ENCODE peak calls at places on chromosomes 6 and 20, in ten cellular contexts. P is psoas muscle, U is A549, A is lower leg skin, H is coronary artery, N is fibroblast of pulmonary artery, J is cardiac muscle cell, X is endothelial cell of umbilical vein, B is stomach, Y is upper lobe of left lung. R is an unnamed sample.
A peak's percentile ranks its signal among the peaks of the same experiment; 100 is the strongest.

GRCh38 chr6:53287336-53288225 is 61.2 kb downstream of the ELOVL5 start:
- DNase-seq in P (no peak), U (no peak), A (no peak), H (no peak), N (peak; percentile 62), J (no peak), X (no peak), B (no peak), Y (no peak), R (no peak)

GRCh38 chr20:3171391-3172125 is 1.8 kb downstream of the LZTS3 start:
- DNase-seq in P (no peak), U (no peak), A (no peak), H (no peak), N (no peak), J (no peak), X (no peak), B (no peak), Y (no peak), R (no peak)

GRCh38 chr6:107228754-107229153 is 113.4 kb upstream of the BEND3 start:
- DNase-seq in P (no peak), U (no peak), A (no peak), H (no peak), N (no peak), J (no peak), X (no peak), B (no peak), Y (no peak), R (no peak)

GRCh38 chr20:37727247-37727956 is 33.6 kb downstream of the CTNNBL1 start:
- DNase-seq in P (no peak), U (no peak), A (no peak), H (no peak), N (no peak), J (peak; percentile 64), X (no peak), B (no peak), Y (peak; percentile 35), R (peak; percentile 73)

GRCh38 chr6:147950623-147950987 is 392.0 kb upstream of the SASH1 start:
- DNase-seq in P (no peak), U (no peak), A (no peak), H (no peak), N (peak; percentile 75), J (no peak), X (no peak), B (no peak), Y (peak; percentile 53), R (peak; percentile 28)

GRCh38 chr6:91659881-91660280 is 1073.0 kb upstream of the MAP3K7 start:
- DNase-seq in P (no peak), U (no peak), A (no peak), H (no peak), N (no peak), J (no peak), X (no peak), B (no peak), Y (no peak), R (no peak)

GRCh38 chr20:25257130-25257529 is 9.2 kb downstream of the PYGB start:
- DNase-seq in P (no peak), U (no peak), A (no peak), H (no peak), N (no peak), J (no peak), X (no peak), B (no peak), Y (no peak), R (no peak)

GRCh38 chr20:46093531-46093930 is 3.8 kb upstream of the NCOA5 start:
- DNase-seq in P (no peak), U (no peak), A (no peak), H (no peak), N (no peak), J (no peak), X (no peak), B (no peak), Y (no peak), R (no peak)

GRCh38 chr6:4786936-4787504 is 10.8 kb downstream of the CDYL start:
- DNase-seq in P (no peak), U (no peak), A (no peak), H (no peak), N (no peak), J (no peak), X (no peak), B (no peak), Y (no peak), R (no peak)

GRCh38 chr6:4791174-4791573 is 15.0 kb downstream of the CDYL start:
- DNase-seq in P (no peak), U (no peak), A (no peak), H (no peak), N (no peak), J (no peak), X (no peak), B (no peak), Y (no peak), R (no peak)

GRCh38 chr6:4788482-4788881 is 12.3 kb downstream of the CDYL start:
- DNase-seq in P (no peak), U (no peak), A (no peak), H (no peak), N (no peak), J (no peak), X (no peak), B (no peak), Y (no peak), R (no peak)

GRCh38 chr6:4788953-4789584 is 12.9 kb downstream of the CDYL start:
- DNase-seq in P (no peak), U (no peak), A (no peak), H (no peak), N (no peak), J (no peak), X (no peak), B (no peak), Y (no peak), R (no peak)

DNA sequence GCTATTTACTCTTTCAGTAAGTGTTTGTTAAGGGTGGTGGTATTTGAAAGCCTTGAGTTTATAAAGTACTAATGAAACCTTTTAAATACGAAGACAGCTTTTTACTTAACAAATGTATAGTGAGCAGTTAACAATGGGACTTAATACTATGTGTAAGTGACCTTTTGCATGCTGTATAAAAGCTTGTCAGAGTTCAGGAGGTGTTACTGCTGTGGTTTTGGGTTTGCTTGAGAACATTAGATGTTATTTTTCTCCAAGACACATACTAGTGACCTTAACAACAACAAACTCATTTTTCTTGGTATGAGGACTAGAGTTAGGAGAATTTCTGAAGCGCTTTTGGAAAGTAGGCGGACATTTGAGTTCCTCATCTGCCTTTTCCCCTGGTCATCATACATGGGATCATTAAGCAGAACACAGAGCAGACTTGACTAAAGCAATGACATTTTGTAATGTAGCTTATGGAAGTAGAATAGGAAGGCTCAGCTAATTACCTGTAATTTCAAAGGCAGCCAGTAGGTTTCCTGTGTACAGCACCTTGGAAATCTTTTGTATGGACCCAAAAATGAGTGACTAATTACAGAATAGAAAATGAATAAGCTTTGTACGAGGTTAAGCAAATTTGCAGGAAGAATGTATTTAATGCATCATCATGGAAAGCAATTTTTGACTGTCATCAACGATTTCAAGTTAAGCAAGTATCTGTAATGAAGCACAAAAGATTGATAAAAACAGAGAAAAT is 14.1 kb downstream of the CDYL start:
- DNase-seq in P (no peak), U (no peak), A (no peak), H (no peak), N (no peak), J (no peak), X (no peak), B (no peak), Y (no peak), R (no peak)
- TF ChIP-seq CTCF in P (peak; percentile 6), U (no peak), A (no peak), H (no peak), N (peak; percentile 12), J (no peak), X (no peak), B (no peak), Y (no peak), R (no peak)

GRCh38 chr6:3748208-3748701 is 3.3 kb downstream of the PXDC1 start:
- DNase-seq in P (peak; percentile 81), U (peak; percentile 75), A (peak; percentile 96), H (no peak), N (peak; percentile 78), J (peak; percentile 75), X (peak; percentile 84), B (peak; percentile 72), Y (peak; percentile 67), R (peak; percentile 91)
- H3K4me3 ChIP-seq in P (peak overlapping the region; percentile 22), U (no peak overlapping the region), A (no peak overlapping the region), H (peak overlapping the region; percentile 96), N (peak overlapping the region; percentile 67), J (no peak overlapping the region), X (no peak overlapping the region), B (peak overlapping the region; percentile 82), Y (no peak overlapping the region), R (peak overlapping the region; percentile 94)

GRCh38 chr6:15504581-15505350 is 158.1 kb downstream of the DTNBP1 start:
- DNase-seq in P (peak; percentile 67), U (no peak), A (peak; percentile 90), H (no peak), N (peak; percentile 99), J (no peak), X (peak; percentile 91), B (peak; percentile 39), Y (peak; percentile 50), R (peak; percentile 98)

GRCh38 chr6:15503346-15503680 is 159.5 kb downstream of the DTNBP1 start:
- DNase-seq in P (no peak), U (no peak), A (no peak), H (no peak), N (no peak), J (no peak), X (no peak), B (no peak), Y (no peak), R (no peak)

GRCh38 chr6:15502451-15503345 is 160.1 kb downstream of the DTNBP1 start:
- DNase-seq in P (no peak), U (no peak), A (peak; percentile 59), H (no peak), N (peak; percentile 18), J (no peak), X (no peak), B (no peak), Y (no peak), R (no peak)

GRCh38 chr6:15505463-15505918 is 157.3 kb downstream of the DTNBP1 start:
- DNase-seq in P (no peak), U (no peak), A (peak; percentile 74), H (no peak), N (no peak), J (no peak), X (no peak), B (no peak), Y (no peak), R (no peak)

GRCh38 chr6:15504040-15504491 is 158.8 kb downstream of the DTNBP1 start:
- DNase-seq in P (peak; percentile 64), U (no peak), A (peak; percentile 92), H (no peak), N (peak; percentile 29), J (no peak), X (no peak), B (no peak), Y (no peak), R (peak; percentile 33)
- TF ChIP-seq CTCF in P (peak; percentile 25), U (no peak), A (no peak), H (no peak), N (no peak), J (peak; percentile 15), X (no peak), B (no peak), Y (no peak), R (peak; percentile 32)

DNA sequence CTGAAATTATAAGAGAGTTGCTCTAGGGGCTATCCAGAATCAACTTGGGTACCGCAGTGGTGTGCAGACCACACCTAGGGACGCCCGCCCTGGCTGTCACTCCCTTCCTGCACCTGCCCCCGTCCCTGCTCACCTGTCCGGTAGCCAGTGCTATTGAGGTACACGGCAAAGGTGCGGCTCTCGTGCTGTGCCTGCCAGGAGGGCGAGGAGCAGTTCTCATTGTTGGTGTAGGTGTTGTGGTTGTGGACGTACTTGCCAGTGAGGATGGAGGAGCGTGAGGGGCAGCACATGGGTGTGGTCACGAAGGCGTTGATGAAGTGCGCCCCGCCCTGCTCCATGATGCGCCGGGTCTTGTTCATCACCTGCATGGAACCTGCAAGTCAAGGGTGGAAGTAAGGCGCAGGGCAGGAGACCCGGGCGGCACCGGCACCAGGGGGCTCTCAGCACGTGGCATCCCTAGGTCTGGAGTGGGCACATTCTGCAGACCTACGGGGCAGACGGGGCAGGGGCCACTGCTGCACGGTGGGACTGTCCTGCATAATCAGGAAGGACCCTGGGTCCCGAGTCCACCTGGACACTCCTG is 48.6 kb downstream of the SULF2 start:
- DNase-seq in P (no peak), U (no peak), A (no peak), H (no peak), N (no peak), J (no peak), X (no peak), B (no peak), Y (no peak), R (no peak)
- H3K4me3 ChIP-seq in P (no peak overlapping the region), U (no peak overlapping the region), A (no peak overlapping the region), H (no peak overlapping the region), N (no peak overlapping the region), J (no peak overlapping the region), X (no peak overlapping the region), B (no peak overlapping the region), Y (no peak overlapping the region), R (no peak overlapping the region)

R was measured in AG10803.